ENCODE peak calls at places on chromosomes 16 and 17, in four cellular contexts. One of them, this sample, is unnamed.

GRCh38 chr16:56649820-56650219 is 1.9 kb upstream of the MT1B start:
- DNase-seq in breast epithelium: no peak
- DNase-seq in NCI-H1417 treated with DMSO at 0.1 percent for 48 hours: no peak
- DNase-seq in effector CD4-positive, alpha-beta T cell: no peak
- DNase-seq in this sample: no peak

GRCh38 chr17:34667656-34668055 is 88.3 kb downstream of the TMEM132E start:
- DNase-seq in NCI-H1417 treated with DMSO at 0.1 percent for 48 hours: no peak
- DNase-seq in effector CD4-positive, alpha-beta T cell: no peak
- DNase-seq in breast epithelium: no peak
- DNase-seq in this sample: no peak

GRCh38 chr16:1984347-1985225 is 593 bp downstream of the GFER start:
- DNase-seq in breast epithelium: no peak
- DNase-seq in NCI-H1417 treated with DMSO at 0.1 percent for 48 hours: no peak
- DNase-seq in effector CD4-positive, alpha-beta T cell: no peak
- DNase-seq in this sample: no peak

GRCh38 chr17:78956254-78956653 is 23.5 kb downstream of the LGALS3BP start:
- DNase-seq in breast epithelium: no peak
- DNase-seq in effector CD4-positive, alpha-beta T cell: no peak
- DNase-seq in NCI-H1417 treated with DMSO at 0.1 percent for 48 hours: no peak
- DNase-seq in this sample: no peak

GRCh38 chr16:55324491-55325447 is 766 bp downstream of the IRX6 start:
- DNase-seq in breast epithelium: no peak
- DNase-seq in effector CD4-positive, alpha-beta T cell: no peak
- DNase-seq in NCI-H1417 treated with DMSO at 0.1 percent for 48 hours: no peak
- DNase-seq in this sample: no peak

GRCh38 chr17:38762231-38762630 is 9.7 kb downstream of the PSMB3 start:
- DNase-seq in NCI-H1417 treated with DMSO at 0.1 percent for 48 hours: no peak
- DNase-seq in effector CD4-positive, alpha-beta T cell: no peak
- DNase-seq in breast epithelium: no peak
- DNase-seq in this sample: no peak

GRCh38 chr17:71398706-71399620 is 721.9 kb upstream of the SOX9 start:
- DNase-seq in breast epithelium: no peak
- DNase-seq in NCI-H1417 treated with DMSO at 0.1 percent for 48 hours: no peak
- DNase-seq in effector CD4-positive, alpha-beta T cell: no peak
- DNase-seq in this sample: no peak

GRCh38 chr17:79646721-79647455 is 36.0 kb upstream of the RBFOX3 start:
- DNase-seq in NCI-H1417 treated with DMSO at 0.1 percent for 48 hours: no peak
- DNase-seq in breast epithelium: peak; percentile 30
- DNase-seq in effector CD4-positive, alpha-beta T cell: no peak
- DNase-seq in this sample: no peak

GRCh38 chr17:14351493-14351892 is 50.6 kb downstream of the HS3ST3B1 start:
- DNase-seq in breast epithelium: no peak
- DNase-seq in NCI-H1417 treated with DMSO at 0.1 percent for 48 hours: no peak
- DNase-seq in effector CD4-positive, alpha-beta T cell: no peak
- DNase-seq in this sample: no peak